ENCODE peak calls at places on chromosome 12, in six cellular contexts. One of them, this sample, is unnamed.

GRCh38 chr12:65308601-65309071 is 30.2 kb downstream of the MSRB3 start:
- DNase-seq in stimulated activated CD8-positive, alpha-beta memory T cell treated with anti-CD3 and anti-CD28 coated beads, Interleukin-2, amount 100 ng/mL, for 1 hour: no peak
- DNase-seq in NCI-H1417 treated with DMSO at 0.1 percent for 48 hours: no peak
- DNase-seq in T-helper 2 cell: no peak
- DNase-seq in NCI-H2081: no peak
- DNase-seq in choroid plexus epithelial cell: peak; percentile 52
- DNase-seq in this sample: no peak

GRCh38 chr12:4240161-4240783 is 33.3 kb upstream of the CCND2 start:
- DNase-seq in NCI-H1417 treated with DMSO at 0.1 percent for 48 hours: no peak
- DNase-seq in choroid plexus epithelial cell: no peak
- DNase-seq in T-helper 2 cell: no peak
- DNase-seq in NCI-H2081: no peak
- DNase-seq in stimulated activated CD8-positive, alpha-beta memory T cell treated with anti-CD3 and anti-CD28 coated beads, Interleukin-2, amount 100 ng/mL, for 1 hour: no peak
- DNase-seq in this sample: no peak

GRCh38 chr12:55703288-55703687 is 4.4 kb downstream of the ITGA7 start:
- DNase-seq in NCI-H2081: no peak
- DNase-seq in choroid plexus epithelial cell: no peak
- DNase-seq in stimulated activated CD8-positive, alpha-beta memory T cell treated with anti-CD3 and anti-CD28 coated beads, Interleukin-2, amount 100 ng/mL, for 1 hour: no peak
- DNase-seq in T-helper 2 cell: no peak
- DNase-seq in NCI-H1417 treated with DMSO at 0.1 percent for 48 hours: no peak
- DNase-seq in this sample: no peak

GRCh38 chr12:12736759-12737676 is 19.9 kb downstream of the CDKN1B start:
- DNase-seq in choroid plexus epithelial cell: peak; percentile 69
- DNase-seq in NCI-H2081: peak; percentile 35
- DNase-seq in T-helper 2 cell: peak; percentile 61
- DNase-seq in NCI-H1417 treated with DMSO at 0.1 percent for 48 hours: no peak
- DNase-seq in stimulated activated CD8-positive, alpha-beta memory T cell treated with anti-CD3 and anti-CD28 coated beads, Interleukin-2, amount 100 ng/mL, for 1 hour: no peak
- DNase-seq in this sample: peak; percentile 65

GRCh38 chr12:2403221-2403976 is 350.6 kb downstream of the CACNA1C start:
- DNase-seq in choroid plexus epithelial cell: no peak
- DNase-seq in NCI-H1417 treated with DMSO at 0.1 percent for 48 hours: no peak
- DNase-seq in stimulated activated CD8-positive, alpha-beta memory T cell treated with anti-CD3 and anti-CD28 coated beads, Interleukin-2, amount 100 ng/mL, for 1 hour: no peak
- DNase-seq in T-helper 2 cell: no peak
- DNase-seq in NCI-H2081: no peak
- DNase-seq in this sample: no peak

GRCh38 chr12:100962086-100962712 is 167.6 kb downstream of the ANO4 start:
- DNase-seq in choroid plexus epithelial cell: peak; percentile 28
- DNase-seq in stimulated activated CD8-positive, alpha-beta memory T cell treated with anti-CD3 and anti-CD28 coated beads, Interleukin-2, amount 100 ng/mL, for 1 hour: no peak
- DNase-seq in NCI-H2081: no peak
- DNase-seq in NCI-H1417 treated with DMSO at 0.1 percent for 48 hours: no peak
- DNase-seq in T-helper 2 cell: no peak
- DNase-seq in this sample: no peak

GRCh38 chr12:68267892-68268396 is 14.5 kb upstream of the IL22 start:
- DNase-seq in NCI-H1417 treated with DMSO at 0.1 percent for 48 hours: no peak
- DNase-seq in NCI-H2081: no peak
- DNase-seq in choroid plexus epithelial cell: peak; percentile 97
- DNase-seq in stimulated activated CD8-positive, alpha-beta memory T cell treated with anti-CD3 and anti-CD28 coated beads, Interleukin-2, amount 100 ng/mL, for 1 hour: no peak
- DNase-seq in T-helper 2 cell: no peak
- DNase-seq in this sample: no peak

GRCh38 chr12:12563529-12563928 is 866 bp upstream of the DUSP16 start:
- DNase-seq in T-helper 2 cell: no peak
- DNase-seq in stimulated activated CD8-positive, alpha-beta memory T cell treated with anti-CD3 and anti-CD28 coated beads, Interleukin-2, amount 100 ng/mL, for 1 hour: no peak
- DNase-seq in NCI-H1417 treated with DMSO at 0.1 percent for 48 hours: no peak
- DNase-seq in NCI-H2081: no peak
- DNase-seq in choroid plexus epithelial cell: peak; percentile 40
- DNase-seq in this sample: peak; percentile 28

GRCh38 chr12:91604897-91605296 is 422.3 kb upstream of the DCN start:
- DNase-seq in T-helper 2 cell: no peak
- DNase-seq in stimulated activated CD8-positive, alpha-beta memory T cell treated with anti-CD3 and anti-CD28 coated beads, Interleukin-2, amount 100 ng/mL, for 1 hour: no peak
- DNase-seq in NCI-H2081: no peak
- DNase-seq in NCI-H1417 treated with DMSO at 0.1 percent for 48 hours: no peak
- DNase-seq in choroid plexus epithelial cell: no peak
- DNase-seq in this sample: no peak

GRCh38 chr12:6606331-6607131 is 648 bp downstream of the CHD4 start:
- DNase-seq in NCI-H1417 treated with DMSO at 0.1 percent for 48 hours: no peak
- DNase-seq in stimulated activated CD8-positive, alpha-beta memory T cell treated with anti-CD3 and anti-CD28 coated beads, Interleukin-2, amount 100 ng/mL, for 1 hour: peak; percentile 54
- DNase-seq in choroid plexus epithelial cell: peak; percentile 28
- DNase-seq in T-helper 2 cell: peak; percentile 56
- DNase-seq in NCI-H2081: no peak
- DNase-seq in this sample: peak; percentile 42

GRCh38 chr12:57096748-57097553 is 8.0 kb downstream of the NAB2 start:
- DNase-seq in stimulated activated CD8-positive, alpha-beta memory T cell treated with anti-CD3 and anti-CD28 coated beads, Interleukin-2, amount 100 ng/mL, for 1 hour: no peak
- DNase-seq in NCI-H1417 treated with DMSO at 0.1 percent for 48 hours: no peak
- DNase-seq in choroid plexus epithelial cell: no peak
- DNase-seq in NCI-H2081: no peak
- DNase-seq in T-helper 2 cell: no peak
- DNase-seq in this sample: no peak

GRCh38 chr12:76275511-76276093 is 72.6 kb downstream of the BBS10 start:
- DNase-seq in choroid plexus epithelial cell: no peak
- DNase-seq in T-helper 2 cell: no peak
- DNase-seq in NCI-H1417 treated with DMSO at 0.1 percent for 48 hours: no peak
- DNase-seq in NCI-H2081: no peak
- DNase-seq in stimulated activated CD8-positive, alpha-beta memory T cell treated with anti-CD3 and anti-CD28 coated beads, Interleukin-2, amount 100 ng/mL, for 1 hour: no peak
- DNase-seq in this sample: no peak

GRCh38 chr12:52771088-52771487 is 6.1 kb downstream of the KRT76 start:
- DNase-seq in NCI-H1417 treated with DMSO at 0.1 percent for 48 hours: no peak
- DNase-seq in T-helper 2 cell: no peak
- DNase-seq in choroid plexus epithelial cell: no peak
- DNase-seq in NCI-H2081: no peak
- DNase-seq in stimulated activated CD8-positive, alpha-beta memory T cell treated with anti-CD3 and anti-CD28 coated beads, Interleukin-2, amount 100 ng/mL, for 1 hour: no peak
- DNase-seq in this sample: no peak

GRCh38 chr12:16524378-16524777 is 81.6 kb downstream of the LMO3 start:
- DNase-seq in choroid plexus epithelial cell: no peak
- DNase-seq in stimulated activated CD8-positive, alpha-beta memory T cell treated with anti-CD3 and anti-CD28 coated beads, Interleukin-2, amount 100 ng/mL, for 1 hour: no peak
- DNase-seq in T-helper 2 cell: no peak
- DNase-seq in NCI-H2081: no peak
- DNase-seq in NCI-H1417 treated with DMSO at 0.1 percent for 48 hours: no peak
- DNase-seq in this sample: no peak

GRCh38 chr12:14650791-14651190 is 45.6 kb downstream of the GUCY2C start:
- DNase-seq in NCI-H1417 treated with DMSO at 0.1 percent for 48 hours: no peak
- DNase-seq in choroid plexus epithelial cell: no peak
- DNase-seq in stimulated activated CD8-positive, alpha-beta memory T cell treated with anti-CD3 and anti-CD28 coated beads, Interleukin-2, amount 100 ng/mL, for 1 hour: no peak
- DNase-seq in NCI-H2081: no peak
- DNase-seq in T-helper 2 cell: no peak
- DNase-seq in this sample: no peak

GRCh38 chr12:96015672-96016071 is 19.5 kb upstream of the HAL start:
- DNase-seq in T-helper 2 cell: no peak
- DNase-seq in stimulated activated CD8-positive, alpha-beta memory T cell treated with anti-CD3 and anti-CD28 coated beads, Interleukin-2, amount 100 ng/mL, for 1 hour: no peak
- DNase-seq in NCI-H2081: no peak
- DNase-seq in NCI-H1417 treated with DMSO at 0.1 percent for 48 hours: no peak
- DNase-seq in choroid plexus epithelial cell: peak; percentile 68
- DNase-seq in this sample: peak; percentile 9

GRCh38 chr12:24496755-24497154 is 452.1 kb downstream of the BCAT1 start:
- DNase-seq in NCI-H2081: no peak
- DNase-seq in T-helper 2 cell: no peak
- DNase-seq in stimulated activated CD8-positive, alpha-beta memory T cell treated with anti-CD3 and anti-CD28 coated beads, Interleukin-2, amount 100 ng/mL, for 1 hour: no peak
- DNase-seq in choroid plexus epithelial cell: peak; percentile 80
- DNase-seq in NCI-H1417 treated with DMSO at 0.1 percent for 48 hours: no peak
- DNase-seq in this sample: peak; percentile 50

GRCh38 chr12:122064034-122064777 is 14.3 kb upstream of the MLXIP start:
- DNase-seq in stimulated activated CD8-positive, alpha-beta memory T cell treated with anti-CD3 and anti-CD28 coated beads, Interleukin-2, amount 100 ng/mL, for 1 hour: no peak
- DNase-seq in NCI-H1417 treated with DMSO at 0.1 percent for 48 hours: no peak
- DNase-seq in T-helper 2 cell: no peak
- DNase-seq in NCI-H2081: peak; percentile 66
- DNase-seq in choroid plexus epithelial cell: peak; percentile 99
- DNase-seq in this sample: peak; percentile 97

This sample was measured in RPMI7951.